ENCODE peak calls at places on chromosomes 7 and 10, in nine cellular contexts. One of them, this sample, is unnamed.

GRCh38 chr7:33107136-33108066 is 1.8 kb downstream of the RP9 start:
- DNase-seq in tibial nerve: peak; percentile 28
- DNase-seq in H7: peak; percentile 71
- DNase-seq in GM06990: no peak
- DNase-seq in CD8-positive, alpha-beta T cell: peak; percentile 17
- DNase-seq in left ventricle myocardium inferior: no peak
- DNase-seq in IMR-90: peak; percentile 67
- DNase-seq in cardiac muscle cell: peak; percentile 69
- DNase-seq in GM23338: peak; percentile 90
- DNase-seq in this sample: no peak

GRCh38 chr7:122136639-122137253 is 7.3 kb downstream of the AASS start:
- DNase-seq in tibial nerve: no peak
- DNase-seq in GM06990: no peak
- DNase-seq in IMR-90: peak; percentile 18
- DNase-seq in left ventricle myocardium inferior: no peak
- DNase-seq in H7: peak; percentile 26
- DNase-seq in GM23338: no peak
- DNase-seq in cardiac muscle cell: peak; percentile 17
- DNase-seq in CD8-positive, alpha-beta T cell: no peak
- DNase-seq in this sample: no peak

GRCh38 chr10:61175331-61175730 is 231.3 kb upstream of the RHOBTB1 start:
- DNase-seq in cardiac muscle cell: peak; percentile 21
- DNase-seq in CD8-positive, alpha-beta T cell: no peak
- DNase-seq in GM23338: no peak
- DNase-seq in tibial nerve: peak; percentile 13
- DNase-seq in GM06990: no peak
- DNase-seq in H7: no peak
- DNase-seq in IMR-90: peak; percentile 26
- DNase-seq in left ventricle myocardium inferior: no peak
- DNase-seq in this sample: no peak

GRCh38 chr10:22321156-22321711 is 335 bp downstream of the BMI1 start:
- DNase-seq in GM23338: peak; percentile 87
- DNase-seq in H7: peak; percentile 81
- DNase-seq in left ventricle myocardium inferior: peak; percentile 72
- DNase-seq in IMR-90: peak; percentile 71
- DNase-seq in tibial nerve: peak; percentile 42
- DNase-seq in cardiac muscle cell: peak; percentile 88
- DNase-seq in GM06990: peak; percentile 85
- DNase-seq in CD8-positive, alpha-beta T cell: peak; percentile 60
- DNase-seq in this sample: peak; percentile 45

GRCh38 chr10:14530465-14530864 is 199.7 kb upstream of the FRMD4A start:
- DNase-seq in CD8-positive, alpha-beta T cell: no peak
- DNase-seq in GM23338: no peak
- DNase-seq in H7: no peak
- DNase-seq in left ventricle myocardium inferior: no peak
- DNase-seq in IMR-90: peak; percentile 49
- DNase-seq in GM06990: no peak
- DNase-seq in cardiac muscle cell: no peak
- DNase-seq in tibial nerve: no peak
- DNase-seq in this sample: no peak

GRCh38 chr10:77673515-77674140 is 36.0 kb upstream of the KCNMA1 start:
- DNase-seq in cardiac muscle cell: no peak
- DNase-seq in H7: no peak
- DNase-seq in IMR-90: no peak
- DNase-seq in GM06990: no peak
- DNase-seq in tibial nerve: no peak
- DNase-seq in CD8-positive, alpha-beta T cell: no peak
- DNase-seq in GM23338: no peak
- DNase-seq in left ventricle myocardium inferior: no peak
- DNase-seq in this sample: no peak

GRCh38 chr10:122566632-122567031 is 6.1 kb downstream of the DMBT1 start:
- DNase-seq in CD8-positive, alpha-beta T cell: no peak
- DNase-seq in left ventricle myocardium inferior: no peak
- DNase-seq in H7: no peak
- DNase-seq in cardiac muscle cell: no peak
- DNase-seq in GM06990: no peak
- DNase-seq in tibial nerve: no peak
- DNase-seq in IMR-90: no peak
- DNase-seq in GM23338: no peak
- DNase-seq in this sample: no peak

GRCh38 chr10:22927163-22927562 is 690 bp upstream of the ARMC3 start:
- DNase-seq in GM06990: no peak
- DNase-seq in left ventricle myocardium inferior: no peak
- DNase-seq in tibial nerve: no peak
- DNase-seq in CD8-positive, alpha-beta T cell: no peak
- DNase-seq in cardiac muscle cell: no peak
- DNase-seq in GM23338: no peak
- DNase-seq in H7: no peak
- DNase-seq in IMR-90: no peak
- DNase-seq in this sample: no peak

GRCh38 chr7:319267-319661 is 29.3 kb downstream of the FOXL3 start:
- DNase-seq in tibial nerve: no peak
- DNase-seq in GM23338: no peak
- DNase-seq in IMR-90: no peak
- DNase-seq in H7: no peak
- DNase-seq in left ventricle myocardium inferior: no peak
- DNase-seq in CD8-positive, alpha-beta T cell: no peak
- DNase-seq in cardiac muscle cell: no peak
- DNase-seq in GM06990: no peak
- DNase-seq in this sample: no peak

GRCh38 chr7:99789441-99790070 is 5.6 kb upstream of the CYP3A4 start:
- DNase-seq in IMR-90: no peak
- DNase-seq in cardiac muscle cell: no peak
- DNase-seq in H7: no peak
- DNase-seq in tibial nerve: no peak
- DNase-seq in GM23338: no peak
- DNase-seq in CD8-positive, alpha-beta T cell: no peak
- DNase-seq in GM06990: no peak
- DNase-seq in left ventricle myocardium inferior: no peak
- DNase-seq in this sample: no peak

GRCh38 chr7:4642468-4643203 is 39.5 kb upstream of the FOXK1 start:
- DNase-seq in cardiac muscle cell: no peak
- DNase-seq in CD8-positive, alpha-beta T cell: no peak
- DNase-seq in GM23338: no peak
- DNase-seq in left ventricle myocardium inferior: no peak
- DNase-seq in tibial nerve: no peak
- DNase-seq in IMR-90: no peak
- DNase-seq in H7: no peak
- DNase-seq in GM06990: no peak
- DNase-seq in this sample: no peak

GRCh38 chr7:108613949-108614381 is 44.3 kb downstream of the DNAJB9 start:
- DNase-seq in cardiac muscle cell: no peak
- DNase-seq in H7: no peak
- DNase-seq in CD8-positive, alpha-beta T cell: no peak
- DNase-seq in IMR-90: no peak
- DNase-seq in GM23338: no peak
- DNase-seq in GM06990: no peak
- DNase-seq in tibial nerve: no peak
- DNase-seq in left ventricle myocardium inferior: no peak
- DNase-seq in this sample: no peak

GRCh38 chr10:63083904-63084689 is 49.0 kb upstream of the NRBF2 start:
- DNase-seq in GM23338: peak; percentile 85
- DNase-seq in tibial nerve: peak; percentile 65
- DNase-seq in CD8-positive, alpha-beta T cell: peak; percentile 37
- DNase-seq in IMR-90: peak; percentile 77
- DNase-seq in left ventricle myocardium inferior: peak; percentile 29
- DNase-seq in GM06990: peak; percentile 8
- DNase-seq in cardiac muscle cell: peak; percentile 94
- DNase-seq in H7: peak; percentile 57
- DNase-seq in this sample: peak; percentile 2

GRCh38 chr7:2512179-2512644 is 7.4 kb upstream of the LFNG start:
- DNase-seq in CD8-positive, alpha-beta T cell: no peak
- DNase-seq in GM06990: no peak
- DNase-seq in left ventricle myocardium inferior: peak; percentile 54
- DNase-seq in IMR-90: no peak
- DNase-seq in GM23338: no peak
- DNase-seq in tibial nerve: no peak
- DNase-seq in cardiac muscle cell: no peak
- DNase-seq in H7: no peak
- DNase-seq in this sample: no peak

GRCh38 chr7:16091951-16092350 is 329.4 kb downstream of the CRPPA start:
- DNase-seq in GM06990: no peak
- DNase-seq in left ventricle myocardium inferior: no peak
- DNase-seq in H7: no peak
- DNase-seq in IMR-90: no peak
- DNase-seq in GM23338: no peak
- DNase-seq in tibial nerve: no peak
- DNase-seq in CD8-positive, alpha-beta T cell: no peak
- DNase-seq in cardiac muscle cell: peak; percentile 43
- DNase-seq in this sample: no peak

GRCh38 chr7:154960063-154960790 is 42.7 kb downstream of the PAXIP1 start:
- DNase-seq in tibial nerve: no peak
- DNase-seq in GM06990: no peak
- DNase-seq in GM23338: no peak
- DNase-seq in H7: no peak
- DNase-seq in CD8-positive, alpha-beta T cell: no peak
- DNase-seq in left ventricle myocardium inferior: no peak
- DNase-seq in IMR-90: no peak
- DNase-seq in cardiac muscle cell: no peak
- DNase-seq in this sample: no peak
- H3K36me3 ChIP-seq in tibial nerve: peaks cover 96% of the 10 kb centered on the region
- H3K36me3 ChIP-seq in GM06990: peaks cover 20% of the 10 kb centered on the region
- H3K36me3 ChIP-seq in GM23338: peaks cover 46% of the 10 kb centered on the region
- H3K36me3 ChIP-seq in H7: peaks cover 21% of the 10 kb centered on the region
- H3K36me3 ChIP-seq in CD8-positive, alpha-beta T cell: peaks cover 16% of the 10 kb centered on the region
- H3K36me3 ChIP-seq in left ventricle myocardium inferior: peaks cover 93% of the 10 kb centered on the region
- H3K36me3 ChIP-seq in IMR-90: peaks cover 32% of the 10 kb centered on the region
- H3K36me3 ChIP-seq in cardiac muscle cell: peaks cover 68% of the 10 kb centered on the region
- H3K36me3 ChIP-seq in this sample: peaks cover 17% of the 10 kb centered on the region

GRCh38 chr7:131011976-131012375 is 278.0 kb upstream of the KLF14 start:
- DNase-seq in CD8-positive, alpha-beta T cell: no peak
- DNase-seq in IMR-90: peak; percentile 89
- DNase-seq in left ventricle myocardium inferior: no peak
- DNase-seq in GM23338: no peak
- DNase-seq in H7: no peak
- DNase-seq in tibial nerve: peak; percentile 56
- DNase-seq in GM06990: no peak
- DNase-seq in cardiac muscle cell: peak; percentile 93
- DNase-seq in this sample: peak; percentile 58
- H3K4me3 ChIP-seq in CD8-positive, alpha-beta T cell: no peak overlapping the region
- H3K4me3 ChIP-seq in IMR-90: no peak overlapping the region
- H3K4me3 ChIP-seq in left ventricle myocardium inferior: no peak overlapping the region
- H3K4me3 ChIP-seq in GM23338: no peak overlapping the region
- H3K4me3 ChIP-seq in H7: no peak overlapping the region
- H3K4me3 ChIP-seq in tibial nerve: no peak overlapping the region
- H3K4me3 ChIP-seq in GM06990: no peak overlapping the region
- H3K4me3 ChIP-seq in cardiac muscle cell: no peak overlapping the region
- H3K4me3 ChIP-seq in this sample: peak overlapping the region; percentile 43

DNA sequence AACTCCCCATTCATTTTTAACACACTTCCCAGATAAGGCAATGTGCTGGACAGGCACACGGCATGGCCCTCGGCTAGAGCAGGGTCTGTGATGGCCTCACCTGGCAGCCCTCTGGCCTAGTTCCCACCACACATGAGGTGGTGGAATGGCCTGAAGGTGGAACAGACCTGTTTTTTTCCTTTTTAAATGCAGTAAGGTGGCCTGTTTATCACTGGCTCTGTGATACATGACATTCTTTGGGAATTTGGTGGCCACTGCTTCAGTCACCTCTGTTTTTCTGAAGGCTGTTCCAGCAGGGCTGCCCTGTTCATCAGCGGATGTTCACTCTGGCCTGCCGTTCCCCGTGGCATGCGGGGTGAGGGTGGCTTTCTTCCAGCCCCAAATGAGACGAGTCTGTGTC is 36.6 kb downstream of the SHH start:
- DNase-seq in CD8-positive, alpha-beta T cell: no peak
- DNase-seq in tibial nerve: no peak
- DNase-seq in left ventricle myocardium inferior: no peak
- DNase-seq in H7: no peak
- DNase-seq in GM23338: no peak
- DNase-seq in GM06990: no peak
- DNase-seq in cardiac muscle cell: no peak
- DNase-seq in IMR-90: no peak
- DNase-seq in this sample: no peak
- H3K36me3 ChIP-seq in CD8-positive, alpha-beta T cell: peaks cover 37% of the 10 kb centered on the region
- H3K36me3 ChIP-seq in tibial nerve: peaks cover 88% of the 10 kb centered on the region
- H3K36me3 ChIP-seq in left ventricle myocardium inferior: peaks cover 81% of the 10 kb centered on the region
- H3K36me3 ChIP-seq in H7: peaks cover 15% of the 10 kb centered on the region
- H3K36me3 ChIP-seq in GM23338: peaks cover 27% of the 10 kb centered on the region
- H3K36me3 ChIP-seq in GM06990: peaks cover 36% of the 10 kb centered on the region
- H3K36me3 ChIP-seq in cardiac muscle cell: peaks cover 20% of the 10 kb centered on the region
- H3K36me3 ChIP-seq in IMR-90: peaks cover 42% of the 10 kb centered on the region
- H3K36me3 ChIP-seq in this sample: peaks cover 53% of the 10 kb centered on the region

GRCh38 chr10:125726914-125727313 is 7.4 kb downstream of the EDRF1 start:
- DNase-seq in H7: no peak
- DNase-seq in CD8-positive, alpha-beta T cell: no peak
- DNase-seq in IMR-90: no peak
- DNase-seq in cardiac muscle cell: no peak
- DNase-seq in GM23338: no peak
- DNase-seq in tibial nerve: no peak
- DNase-seq in left ventricle myocardium inferior: no peak
- DNase-seq in GM06990: no peak
- DNase-seq in this sample: no peak

GRCh38 chr10:125719173-125720001 is at the start of gene EDRF1:
- DNase-seq in tibial nerve: peak; percentile 96
- DNase-seq in H7: peak; percentile 95
- DNase-seq in CD8-positive, alpha-beta T cell: peak; percentile 99
- DNase-seq in left ventricle myocardium inferior: peak; percentile 99
- DNase-seq in GM23338: peak; percentile 100
- DNase-seq in GM06990: peak; percentile 99
- DNase-seq in cardiac muscle cell: peak; percentile 99
- DNase-seq in IMR-90: peak; percentile 98
- DNase-seq in this sample: peak; percentile 100

GRCh38 chr10:125721035-125721434 is 1.5 kb downstream of the EDRF1 start:
- DNase-seq in IMR-90: no peak
- DNase-seq in H7: no peak
- DNase-seq in GM06990: peak; percentile 63
- DNase-seq in cardiac muscle cell: no peak
- DNase-seq in left ventricle myocardium inferior: no peak
- DNase-seq in tibial nerve: no peak
- DNase-seq in CD8-positive, alpha-beta T cell: no peak
- DNase-seq in GM23338: no peak
- DNase-seq in this sample: no peak

GRCh38 chr10:125720002-125720382 is 483 bp downstream of the EDRF1 start:
- DNase-seq in cardiac muscle cell: peak; percentile 7
- DNase-seq in left ventricle myocardium inferior: no peak
- DNase-seq in GM06990: no peak
- DNase-seq in IMR-90: peak; percentile 3
- DNase-seq in tibial nerve: no peak
- DNase-seq in H7: no peak
- DNase-seq in CD8-positive, alpha-beta T cell: no peak
- DNase-seq in GM23338: no peak
- DNase-seq in this sample: no peak

GRCh38 chr10:125722811-125723210 is 3.3 kb downstream of the EDRF1 start:
- DNase-seq in tibial nerve: no peak
- DNase-seq in left ventricle myocardium inferior: no peak
- DNase-seq in IMR-90: no peak
- DNase-seq in CD8-positive, alpha-beta T cell: no peak
- DNase-seq in GM06990: no peak
- DNase-seq in cardiac muscle cell: no peak
- DNase-seq in H7: no peak
- DNase-seq in GM23338: no peak
- DNase-seq in this sample: no peak
- H3K4me3 ChIP-seq in tibial nerve: no peak overlapping the region
- H3K4me3 ChIP-seq in left ventricle myocardium inferior: no peak overlapping the region
- H3K4me3 ChIP-seq in IMR-90: no peak overlapping the region
- H3K4me3 ChIP-seq in CD8-positive, alpha-beta T cell: no peak overlapping the region
- H3K4me3 ChIP-seq in GM06990: no peak overlapping the region
- H3K4me3 ChIP-seq in cardiac muscle cell: no peak overlapping the region
- H3K4me3 ChIP-seq in H7: no peak overlapping the region
- H3K4me3 ChIP-seq in GM23338: no peak overlapping the region
- H3K4me3 ChIP-seq in this sample: no peak overlapping the region

This sample was measured in CD8-positive, alpha-beta memory T cell.